ENCODE peak calls at places on chromosomes 11 and 22, in eight cellular contexts. One of them, this sample, is unnamed.

GRCh38 chr22:23393721-23394320 is 186.3 kb downstream of the IGLL1 start:
- DNase-seq in fibroblast of pulmonary artery: no peak
- DNase-seq in B cell: no peak
- DNase-seq in cardiac muscle cell: no peak
- DNase-seq in keratinocyte: no peak
- DNase-seq in dorsolateral prefrontal cortex: peak
- DNase-seq in GM13977: no peak
- DNase-seq in bronchial epithelial cell: no peak
- DNase-seq in this sample: no peak

GRCh38 chr11:101341578-101341977 is 212.0 kb upstream of the PGR start:
- DNase-seq in dorsolateral prefrontal cortex: no peak
- DNase-seq in GM13977: no peak
- DNase-seq in cardiac muscle cell: no peak
- DNase-seq in B cell: no peak
- DNase-seq in fibroblast of pulmonary artery: no peak
- DNase-seq in keratinocyte: no peak
- DNase-seq in bronchial epithelial cell: no peak
- DNase-seq in this sample: no peak

GRCh38 chr11:32615422-32615821 is 31.8 kb downstream of the EIF3M start:
- DNase-seq in fibroblast of pulmonary artery: peak
- DNase-seq in keratinocyte: no peak
- DNase-seq in dorsolateral prefrontal cortex: no peak
- DNase-seq in GM13977: peak
- DNase-seq in cardiac muscle cell: peak
- DNase-seq in bronchial epithelial cell: peak
- DNase-seq in B cell: no peak
- DNase-seq in this sample: peak

GRCh38 chr11:118691926-118692830 is 12.7 kb upstream of the TREH start:
- DNase-seq in cardiac muscle cell: no peak
- DNase-seq in keratinocyte: peak
- DNase-seq in B cell: no peak
- DNase-seq in bronchial epithelial cell: peak
- DNase-seq in dorsolateral prefrontal cortex: no peak
- DNase-seq in fibroblast of pulmonary artery: peak
- DNase-seq in GM13977: peak
- DNase-seq in this sample: peak

GRCh38 chr22:44550666-44551491 is 52.8 kb upstream of the RTL6 start:
- DNase-seq in fibroblast of pulmonary artery: peak
- DNase-seq in cardiac muscle cell: no peak
- DNase-seq in GM13977: peak
- DNase-seq in B cell: no peak
- DNase-seq in bronchial epithelial cell: no peak
- DNase-seq in dorsolateral prefrontal cortex: no peak
- DNase-seq in keratinocyte: no peak
- DNase-seq in this sample: peak

GRCh38 chr22:24421428-24421931 is 5.9 kb upstream of the ADORA2A start:
- DNase-seq in dorsolateral prefrontal cortex: no peak
- DNase-seq in keratinocyte: no peak
- DNase-seq in bronchial epithelial cell: no peak
- DNase-seq in B cell: peak
- DNase-seq in cardiac muscle cell: no peak
- DNase-seq in GM13977: peak
- DNase-seq in fibroblast of pulmonary artery: no peak
- DNase-seq in this sample: peak

GRCh38 chr11:125358254-125358840 is 137.7 kb downstream of the FEZ1 start:
- DNase-seq in keratinocyte: no peak
- DNase-seq in B cell: no peak
- DNase-seq in GM13977: no peak
- DNase-seq in bronchial epithelial cell: peak
- DNase-seq in cardiac muscle cell: no peak
- DNase-seq in fibroblast of pulmonary artery: peak
- DNase-seq in dorsolateral prefrontal cortex: no peak
- DNase-seq in this sample: no peak

GRCh38 chr11:21485011-21485410 is 707.9 kb upstream of the ANO5 start:
- DNase-seq in B cell: no peak
- DNase-seq in bronchial epithelial cell: no peak
- DNase-seq in GM13977: no peak
- DNase-seq in cardiac muscle cell: no peak
- DNase-seq in keratinocyte: no peak
- DNase-seq in fibroblast of pulmonary artery: no peak
- DNase-seq in dorsolateral prefrontal cortex: no peak
- DNase-seq in this sample: no peak

GRCh38 chr22:20959578-20960461 is 7.2 kb upstream of the AIFM3 start:
- DNase-seq in dorsolateral prefrontal cortex: no peak
- DNase-seq in cardiac muscle cell: no peak
- DNase-seq in B cell: no peak
- DNase-seq in fibroblast of pulmonary artery: no peak
- DNase-seq in keratinocyte: no peak
- DNase-seq in bronchial epithelial cell: no peak
- DNase-seq in GM13977: no peak
- DNase-seq in this sample: no peak

GRCh38 chr11:66203847-66204246 is 64.6 kb upstream of the RAB1B start:
- DNase-seq in GM13977: no peak
- DNase-seq in dorsolateral prefrontal cortex: no peak
- DNase-seq in B cell: no peak
- DNase-seq in bronchial epithelial cell: no peak
- DNase-seq in cardiac muscle cell: no peak
- DNase-seq in fibroblast of pulmonary artery: no peak
- DNase-seq in keratinocyte: no peak
- DNase-seq in this sample: no peak

GRCh38 chr11:130431337-130431773 is 2.9 kb upstream of the ADAMTS8 start:
- DNase-seq in bronchial epithelial cell: peak
- DNase-seq in cardiac muscle cell: peak
- DNase-seq in dorsolateral prefrontal cortex: peak
- DNase-seq in B cell: peak
- DNase-seq in GM13977: peak
- DNase-seq in fibroblast of pulmonary artery: peak
- DNase-seq in keratinocyte: no peak
- DNase-seq in this sample: peak

GRCh38 chr11:106276859-106277436 is 199.5 kb downstream of the AASDHPPT start:
- DNase-seq in fibroblast of pulmonary artery: peak
- DNase-seq in dorsolateral prefrontal cortex: no peak
- DNase-seq in GM13977: no peak
- DNase-seq in keratinocyte: no peak
- DNase-seq in bronchial epithelial cell: peak
- DNase-seq in B cell: no peak
- DNase-seq in cardiac muscle cell: peak
- DNase-seq in this sample: no peak

GRCh38 chr22:32175751-32176644 is 16.9 kb upstream of the C22orf42 start:
- DNase-seq in dorsolateral prefrontal cortex: no peak
- DNase-seq in keratinocyte: no peak
- DNase-seq in cardiac muscle cell: peak
- DNase-seq in fibroblast of pulmonary artery: no peak
- DNase-seq in GM13977: no peak
- DNase-seq in bronchial epithelial cell: no peak
- DNase-seq in B cell: no peak
- DNase-seq in this sample: no peak

GRCh38 chr11:126332221-126332711 is 23.2 kb upstream of the ST3GAL4 start:
- DNase-seq in B cell: no peak
- DNase-seq in bronchial epithelial cell: peak
- DNase-seq in cardiac muscle cell: no peak
- DNase-seq in dorsolateral prefrontal cortex: peak
- DNase-seq in GM13977: no peak
- DNase-seq in keratinocyte: no peak
- DNase-seq in fibroblast of pulmonary artery: peak
- DNase-seq in this sample: no peak

GRCh38 chr11:106271126-106271525 is 193.7 kb downstream of the AASDHPPT start:
- DNase-seq in cardiac muscle cell: no peak
- DNase-seq in keratinocyte: no peak
- DNase-seq in dorsolateral prefrontal cortex: no peak
- DNase-seq in fibroblast of pulmonary artery: no peak
- DNase-seq in bronchial epithelial cell: no peak
- DNase-seq in GM13977: no peak
- DNase-seq in B cell: no peak
- DNase-seq in this sample: no peak

GRCh38 chr11:76567261-76567660 is 103.3 kb downstream of the LRRC32 start:
- DNase-seq in keratinocyte: no peak
- DNase-seq in B cell: no peak
- DNase-seq in cardiac muscle cell: no peak
- DNase-seq in GM13977: no peak
- DNase-seq in dorsolateral prefrontal cortex: no peak
- DNase-seq in bronchial epithelial cell: no peak
- DNase-seq in fibroblast of pulmonary artery: no peak
- DNase-seq in this sample: no peak

GRCh38 chr11:102401905-102402304 is 50.7 kb downstream of the TMEM123 start:
- DNase-seq in bronchial epithelial cell: no peak
- DNase-seq in B cell: no peak
- DNase-seq in fibroblast of pulmonary artery: no peak
- DNase-seq in dorsolateral prefrontal cortex: no peak
- DNase-seq in keratinocyte: no peak
- DNase-seq in GM13977: no peak
- DNase-seq in cardiac muscle cell: no peak
- DNase-seq in this sample: no peak

GRCh38 chr11:2996976-2997375 is 4.8 kb upstream of the NAP1L4 start:
- DNase-seq in bronchial epithelial cell: no peak
- DNase-seq in GM13977: no peak
- DNase-seq in cardiac muscle cell: no peak
- DNase-seq in dorsolateral prefrontal cortex: no peak
- DNase-seq in fibroblast of pulmonary artery: no peak
- DNase-seq in keratinocyte: no peak
- DNase-seq in B cell: no peak
- DNase-seq in this sample: no peak

GRCh38 chr22:33832558-33833151 is 87.6 kb downstream of the LARGE1 start:
- DNase-seq in fibroblast of pulmonary artery: no peak
- DNase-seq in GM13977: no peak
- DNase-seq in dorsolateral prefrontal cortex: no peak
- DNase-seq in cardiac muscle cell: no peak
- DNase-seq in B cell: no peak
- DNase-seq in bronchial epithelial cell: no peak
- DNase-seq in keratinocyte: no peak
- DNase-seq in this sample: no peak

GRCh38 chr22:33831207-33831606 is 89.1 kb downstream of the LARGE1 start:
- DNase-seq in fibroblast of pulmonary artery: no peak
- DNase-seq in keratinocyte: no peak
- DNase-seq in B cell: no peak
- DNase-seq in dorsolateral prefrontal cortex: no peak
- DNase-seq in bronchial epithelial cell: no peak
- DNase-seq in cardiac muscle cell: no peak
- DNase-seq in GM13977: no peak
- DNase-seq in this sample: no peak

GRCh38 chr22:33828302-33828701 is 92.0 kb downstream of the LARGE1 start:
- DNase-seq in GM13977: no peak
- DNase-seq in cardiac muscle cell: no peak
- DNase-seq in dorsolateral prefrontal cortex: no peak
- DNase-seq in bronchial epithelial cell: no peak
- DNase-seq in B cell: no peak
- DNase-seq in fibroblast of pulmonary artery: no peak
- DNase-seq in keratinocyte: no peak
- DNase-seq in this sample: no peak

GRCh38 chr22:33831651-33832050 is 88.6 kb downstream of the LARGE1 start:
- DNase-seq in B cell: no peak
- DNase-seq in cardiac muscle cell: no peak
- DNase-seq in dorsolateral prefrontal cortex: no peak
- DNase-seq in fibroblast of pulmonary artery: no peak
- DNase-seq in keratinocyte: no peak
- DNase-seq in bronchial epithelial cell: no peak
- DNase-seq in GM13977: no peak
- DNase-seq in this sample: no peak

DNA sequence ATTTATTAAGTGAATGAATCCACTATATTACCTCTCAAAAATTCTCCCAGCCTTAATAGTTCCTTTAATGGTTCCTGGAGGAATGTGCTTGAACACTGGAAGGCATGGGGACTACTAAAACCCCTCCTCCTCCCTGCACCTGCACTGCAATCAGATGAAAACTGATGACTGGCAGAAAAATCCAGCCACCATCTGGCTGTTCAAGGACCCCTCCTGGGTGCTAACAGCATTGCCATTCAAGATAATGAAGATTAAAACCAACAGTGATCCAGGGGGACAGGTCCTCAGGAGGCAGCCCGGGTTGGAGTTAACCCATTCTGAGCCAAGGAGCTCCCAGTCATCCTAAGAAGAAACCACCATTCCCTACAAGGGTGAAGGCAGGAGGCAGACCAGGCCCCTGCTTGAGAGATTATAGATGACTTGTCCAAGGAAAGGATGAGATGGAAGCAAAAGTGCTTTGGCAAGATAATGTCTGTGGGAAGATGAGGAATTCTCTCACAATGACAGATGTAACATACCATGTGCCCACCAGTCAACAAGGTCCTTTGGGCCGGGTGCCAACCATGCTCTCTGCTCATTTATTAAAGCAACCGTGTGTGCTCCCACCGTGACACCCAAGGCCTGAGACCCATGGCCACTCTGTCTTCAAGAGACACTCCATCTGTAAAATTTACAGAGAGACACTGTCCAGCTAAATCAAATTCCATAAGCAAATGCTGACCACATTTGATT is 90.6 kb downstream of the LARGE1 start:
- DNase-seq in B cell: no peak
- DNase-seq in dorsolateral prefrontal cortex: no peak
- DNase-seq in bronchial epithelial cell: no peak
- DNase-seq in keratinocyte: no peak
- DNase-seq in fibroblast of pulmonary artery: no peak
- DNase-seq in GM13977: no peak
- DNase-seq in cardiac muscle cell: no peak
- DNase-seq in this sample: no peak
- TF ChIP-seq CTCF in B cell: no peak
- TF ChIP-seq CTCF in dorsolateral prefrontal cortex: no peak
- TF ChIP-seq CTCF in bronchial epithelial cell: no peak
- TF ChIP-seq CTCF in keratinocyte: no peak
- TF ChIP-seq CTCF in fibroblast of pulmonary artery: no peak
- TF ChIP-seq CTCF in GM13977: no peak
- TF ChIP-seq CTCF in cardiac muscle cell: no peak
- TF ChIP-seq CTCF in this sample: no peak

DNA sequence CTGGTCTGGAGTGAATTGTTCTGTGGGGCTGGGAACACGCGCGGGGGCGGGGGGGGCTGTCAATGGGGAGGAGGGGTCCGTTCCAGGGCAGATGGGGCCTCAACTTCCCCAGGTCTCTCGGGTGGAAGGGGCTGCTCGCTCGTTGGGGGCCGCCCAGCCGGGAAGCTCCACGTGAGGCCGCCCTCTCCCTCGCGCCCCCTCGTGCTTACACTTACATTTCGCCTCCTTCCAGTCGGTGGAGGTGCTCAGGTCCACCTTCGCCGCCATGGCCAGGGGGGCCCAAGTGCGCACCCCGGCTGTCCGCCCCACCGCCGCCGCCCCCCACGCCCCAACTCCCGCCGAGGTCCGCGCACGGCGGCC is 451 bp downstream of the MACROD1 start:
- DNase-seq in GM13977: no peak
- DNase-seq in B cell: peak
- DNase-seq in keratinocyte: no peak
- DNase-seq in cardiac muscle cell: peak
- DNase-seq in dorsolateral prefrontal cortex: no peak
- DNase-seq in fibroblast of pulmonary artery: no peak
- DNase-seq in bronchial epithelial cell: no peak
- DNase-seq in this sample: peak
- TF ChIP-seq CTCF in GM13977: peak
- TF ChIP-seq CTCF in B cell: no peak
- TF ChIP-seq CTCF in keratinocyte: no peak
- TF ChIP-seq CTCF in cardiac muscle cell: no peak
- TF ChIP-seq CTCF in dorsolateral prefrontal cortex: no peak
- TF ChIP-seq CTCF in fibroblast of pulmonary artery: no peak
- TF ChIP-seq CTCF in bronchial epithelial cell: peak
- TF ChIP-seq CTCF in this sample: peak

GRCh38 chr11:134988495-134988894 is 576.5 kb upstream of the B3GAT1 start:
- DNase-seq in dorsolateral prefrontal cortex: no peak
- DNase-seq in GM13977: no peak
- DNase-seq in bronchial epithelial cell: no peak
- DNase-seq in fibroblast of pulmonary artery: no peak
- DNase-seq in keratinocyte: no peak
- DNase-seq in cardiac muscle cell: no peak
- DNase-seq in B cell: no peak
- DNase-seq in this sample: no peak
- TF ChIP-seq CTCF in dorsolateral prefrontal cortex: no peak
- TF ChIP-seq CTCF in GM13977: no peak
- TF ChIP-seq CTCF in bronchial epithelial cell: no peak
- TF ChIP-seq CTCF in fibroblast of pulmonary artery: no peak
- TF ChIP-seq CTCF in keratinocyte: no peak
- TF ChIP-seq CTCF in cardiac muscle cell: no peak
- TF ChIP-seq CTCF in B cell: no peak
- TF ChIP-seq CTCF in this sample: no peak

GRCh38 chr11:13772223-13773046 is 104.0 kb downstream of the FAR1 start:
- DNase-seq in keratinocyte: peak
- DNase-seq in GM13977: peak
- DNase-seq in bronchial epithelial cell: peak
- DNase-seq in fibroblast of pulmonary artery: peak
- DNase-seq in dorsolateral prefrontal cortex: no peak
- DNase-seq in cardiac muscle cell: peak
- DNase-seq in B cell: peak
- DNase-seq in this sample: peak
- TF ChIP-seq CTCF in keratinocyte: peak
- TF ChIP-seq CTCF in GM13977: peak
- TF ChIP-seq CTCF in bronchial epithelial cell: peak
- TF ChIP-seq CTCF in fibroblast of pulmonary artery: peak
- TF ChIP-seq CTCF in dorsolateral prefrontal cortex: peak
- TF ChIP-seq CTCF in cardiac muscle cell: peak
- TF ChIP-seq CTCF in B cell: peak
- TF ChIP-seq CTCF in this sample: peak